ENCODE peak calls at places on chromosomes 1 and 21, in seven cellular contexts. V is AG08395, S is posterior vena cava, B is heart right ventricle, F is choroid plexus epithelial cell, Z is NCI-H1436 treated with DMSO at 0.1 percent for 48 hours, L is HTR-8/SVneo. P is an unnamed sample.

GRCh38 chr1:198238121-198238520 is 81.3 kb downstream of the NEK7 start:
- DNase-seq in V (no peak), S (peak), B (no peak), F (no peak), Z (no peak), L (no peak), P (peak)

GRCh38 chr1:50981741-50982140 is 11.7 kb downstream of the CDKN2C start:
- DNase-seq in V (no peak), S (no peak), B (no peak), F (no peak), Z (no peak), L (no peak), P (no peak)

GRCh38 chr1:184112176-184112948 is 60.8 kb downstream of the TSEN15 start:
- DNase-seq in V (no peak), S (no peak), B (no peak), F (no peak), Z (no peak), L (no peak), P (no peak)

GRCh38 chr1:171625225-171625624 is 3.2 kb downstream of the MYOCOS start:
- DNase-seq in V (no peak), S (no peak), B (no peak), F (no peak), Z (no peak), L (no peak), P (no peak)

GRCh38 chr1:155938220-155938627 is 3.2 kb upstream of the RXFP4 start:
- DNase-seq in V (peak), S (no peak), B (no peak), F (peak), Z (peak), L (peak), P (no peak)

GRCh38 chr1:10794724-10795304 is 1.6 kb downstream of the CASZ1 start:
- DNase-seq in V (no peak), S (no peak), B (peak), F (peak), Z (no peak), L (no peak), P (no peak)

GRCh38 chr1:223230161-223230881 is 87.3 kb upstream of the TLR5 start:
- DNase-seq in V (peak), S (no peak), B (no peak), F (peak), Z (no peak), L (peak), P (no peak)

GRCh38 chr21:29775462-29775861 is 164.3 kb downstream of the GRIK1 start:
- DNase-seq in V (no peak), S (no peak), B (no peak), F (peak), Z (no peak), L (no peak), P (no peak)

GRCh38 chr1:223844521-223844961 is 1.2 kb downstream of the TP53BP2 start:
- DNase-seq in V (no peak), S (no peak), B (no peak), F (no peak), Z (no peak), L (no peak), P (no peak)

GRCh38 chr1:187844313-187844712 is 1015.6 kb downstream of the PLA2G4A start:
- DNase-seq in V (no peak), S (no peak), B (no peak), F (no peak), Z (no peak), L (no peak), P (no peak)

P was measured in kidney.